ENCODE peak calls at places on chromosome 6, in seven cellular contexts. One of them, this sample, is unnamed.

GRCh38 chr6:11769816-11770545 is 8.6 kb downstream of the ADTRP start:
- DNase-seq in A549: no peak
- DNase-seq in amniotic stem cell: no peak
- DNase-seq in activated T-cell treated with anti-CD3 and anti-CD28 coated beads, Interleukin-2, amount 50 U/mL, for 4 hours: no peak
- DNase-seq in AG08396: no peak
- DNase-seq in ascending aorta: no peak
- DNase-seq in T-cell: no peak
- DNase-seq in this sample: no peak

GRCh38 chr6:6734463-6735455 is 146.2 kb downstream of the LY86 start:
- DNase-seq in amniotic stem cell: no peak
- DNase-seq in activated T-cell treated with anti-CD3 and anti-CD28 coated beads, Interleukin-2, amount 50 U/mL, for 4 hours: no peak
- DNase-seq in T-cell: no peak
- DNase-seq in AG08396: no peak
- DNase-seq in A549: no peak
- DNase-seq in ascending aorta: no peak
- DNase-seq in this sample: no peak

GRCh38 chr6:106801256-106801655 is 171.9 kb downstream of the QRSL1 start:
- DNase-seq in T-cell: no peak
- DNase-seq in ascending aorta: no peak
- DNase-seq in amniotic stem cell: no peak
- DNase-seq in AG08396: no peak
- DNase-seq in activated T-cell treated with anti-CD3 and anti-CD28 coated beads, Interleukin-2, amount 50 U/mL, for 4 hours: no peak
- DNase-seq in A549: no peak
- DNase-seq in this sample: no peak

GRCh38 chr6:118780728-118781127 is 113.2 kb upstream of the ASF1A start:
- DNase-seq in amniotic stem cell: no peak
- DNase-seq in activated T-cell treated with anti-CD3 and anti-CD28 coated beads, Interleukin-2, amount 50 U/mL, for 4 hours: no peak
- DNase-seq in AG08396: no peak
- DNase-seq in T-cell: no peak
- DNase-seq in A549: no peak
- DNase-seq in ascending aorta: no peak
- DNase-seq in this sample: no peak

GRCh38 chr6:42281016-42281533 is 63.4 kb upstream of the MRPS10 start:
- DNase-seq in T-cell: no peak
- DNase-seq in ascending aorta: no peak
- DNase-seq in activated T-cell treated with anti-CD3 and anti-CD28 coated beads, Interleukin-2, amount 50 U/mL, for 4 hours: no peak
- DNase-seq in AG08396: no peak
- DNase-seq in amniotic stem cell: no peak
- DNase-seq in A549: no peak
- DNase-seq in this sample: no peak

GRCh38 chr6:101779051-101779844 is 385.7 kb downstream of the GRIK2 start:
- DNase-seq in T-cell: no peak
- DNase-seq in AG08396: no peak
- DNase-seq in activated T-cell treated with anti-CD3 and anti-CD28 coated beads, Interleukin-2, amount 50 U/mL, for 4 hours: no peak
- DNase-seq in ascending aorta: no peak
- DNase-seq in amniotic stem cell: no peak
- DNase-seq in A549: no peak
- DNase-seq in this sample: no peak

GRCh38 chr6:34341481-34341971 is 50.9 kb downstream of the NUDT3 start:
- DNase-seq in T-cell: no peak
- DNase-seq in activated T-cell treated with anti-CD3 and anti-CD28 coated beads, Interleukin-2, amount 50 U/mL, for 4 hours: no peak
- DNase-seq in amniotic stem cell: no peak
- DNase-seq in ascending aorta: no peak
- DNase-seq in A549: no peak
- DNase-seq in AG08396: peak
- DNase-seq in this sample: peak

GRCh38 chr6:13307508-13307995 is 20.8 kb downstream of the TBC1D7 start:
- DNase-seq in AG08396: no peak
- DNase-seq in activated T-cell treated with anti-CD3 and anti-CD28 coated beads, Interleukin-2, amount 50 U/mL, for 4 hours: no peak
- DNase-seq in ascending aorta: no peak
- DNase-seq in amniotic stem cell: no peak
- DNase-seq in T-cell: no peak
- DNase-seq in A549: peak
- DNase-seq in this sample: no peak

GRCh38 chr6:137269803-137270202 is 50.6 kb upstream of the IFNGR1 start:
- DNase-seq in A549: no peak
- DNase-seq in ascending aorta: no peak
- DNase-seq in amniotic stem cell: no peak
- DNase-seq in activated T-cell treated with anti-CD3 and anti-CD28 coated beads, Interleukin-2, amount 50 U/mL, for 4 hours: no peak
- DNase-seq in T-cell: no peak
- DNase-seq in AG08396: no peak
- DNase-seq in this sample: no peak

GRCh38 chr6:75158176-75158575 is 47.7 kb downstream of the COL12A1 start:
- DNase-seq in amniotic stem cell: no peak
- DNase-seq in T-cell: no peak
- DNase-seq in AG08396: no peak
- DNase-seq in A549: no peak
- DNase-seq in activated T-cell treated with anti-CD3 and anti-CD28 coated beads, Interleukin-2, amount 50 U/mL, for 4 hours: no peak
- DNase-seq in ascending aorta: no peak
- DNase-seq in this sample: no peak

GRCh38 chr6:7101290-7101689 is 6.5 kb upstream of the RREB1 start:
- DNase-seq in activated T-cell treated with anti-CD3 and anti-CD28 coated beads, Interleukin-2, amount 50 U/mL, for 4 hours: no peak
- DNase-seq in T-cell: no peak
- DNase-seq in AG08396: no peak
- DNase-seq in A549: no peak
- DNase-seq in amniotic stem cell: no peak
- DNase-seq in ascending aorta: no peak
- DNase-seq in this sample: no peak

GRCh38 chr6:135817035-135817434 is 34.5 kb upstream of the PDE7B start:
- DNase-seq in A549: no peak
- DNase-seq in AG08396: no peak
- DNase-seq in amniotic stem cell: no peak
- DNase-seq in activated T-cell treated with anti-CD3 and anti-CD28 coated beads, Interleukin-2, amount 50 U/mL, for 4 hours: no peak
- DNase-seq in ascending aorta: no peak
- DNase-seq in T-cell: no peak
- DNase-seq in this sample: no peak

GRCh38 chr6:119347466-119348307 is 1.9 kb downstream of the MAN1A1 start:
- DNase-seq in ascending aorta: peak
- DNase-seq in AG08396: peak
- DNase-seq in A549: no peak
- DNase-seq in T-cell: peak
- DNase-seq in activated T-cell treated with anti-CD3 and anti-CD28 coated beads, Interleukin-2, amount 50 U/mL, for 4 hours: peak
- DNase-seq in amniotic stem cell: no peak
- DNase-seq in this sample: peak

GRCh38 chr6:108714012-108714773 is 134.0 kb upstream of the ARMC2 start:
- DNase-seq in T-cell: no peak
- DNase-seq in amniotic stem cell: no peak
- DNase-seq in A549: no peak
- DNase-seq in AG08396: no peak
- DNase-seq in activated T-cell treated with anti-CD3 and anti-CD28 coated beads, Interleukin-2, amount 50 U/mL, for 4 hours: no peak
- DNase-seq in ascending aorta: peak
- DNase-seq in this sample: peak

GRCh38 chr6:142071981-142072380 is 60.7 kb upstream of the GJE1 start:
- DNase-seq in A549: peak
- DNase-seq in AG08396: no peak
- DNase-seq in ascending aorta: no peak
- DNase-seq in activated T-cell treated with anti-CD3 and anti-CD28 coated beads, Interleukin-2, amount 50 U/mL, for 4 hours: no peak
- DNase-seq in amniotic stem cell: no peak
- DNase-seq in T-cell: no peak
- DNase-seq in this sample: no peak

GRCh38 chr6:36616888-36617521 is 22.8 kb downstream of the SRSF3 start:
- DNase-seq in activated T-cell treated with anti-CD3 and anti-CD28 coated beads, Interleukin-2, amount 50 U/mL, for 4 hours: no peak
- DNase-seq in AG08396: no peak
- DNase-seq in ascending aorta: peak
- DNase-seq in A549: peak
- DNase-seq in amniotic stem cell: no peak
- DNase-seq in T-cell: no peak
- DNase-seq in this sample: no peak

GRCh38 chr6:26124550-26125014 is 37.4 kb downstream of the HFE start:
- DNase-seq in ascending aorta: no peak
- DNase-seq in A549: no peak
- DNase-seq in amniotic stem cell: no peak
- DNase-seq in T-cell: no peak
- DNase-seq in AG08396: no peak
- DNase-seq in activated T-cell treated with anti-CD3 and anti-CD28 coated beads, Interleukin-2, amount 50 U/mL, for 4 hours: no peak
- DNase-seq in this sample: no peak

GRCh38 chr6:13914346-13914745 is 10.4 kb upstream of the RNF182 start:
- DNase-seq in A549: no peak
- DNase-seq in ascending aorta: no peak
- DNase-seq in amniotic stem cell: no peak
- DNase-seq in AG08396: no peak
- DNase-seq in activated T-cell treated with anti-CD3 and anti-CD28 coated beads, Interleukin-2, amount 50 U/mL, for 4 hours: no peak
- DNase-seq in T-cell: no peak
- DNase-seq in this sample: no peak

GRCh38 chr6:90249458-90249857 is 47.2 kb downstream of the BACH2 start:
- DNase-seq in activated T-cell treated with anti-CD3 and anti-CD28 coated beads, Interleukin-2, amount 50 U/mL, for 4 hours: no peak
- DNase-seq in amniotic stem cell: no peak
- DNase-seq in AG08396: no peak
- DNase-seq in A549: no peak
- DNase-seq in T-cell: peak
- DNase-seq in ascending aorta: no peak
- DNase-seq in this sample: no peak

GRCh38 chr6:159830481-159831372 is 30.7 kb downstream of the PNLDC1 start:
- DNase-seq in amniotic stem cell: no peak
- DNase-seq in A549: no peak
- DNase-seq in AG08396: no peak
- DNase-seq in activated T-cell treated with anti-CD3 and anti-CD28 coated beads, Interleukin-2, amount 50 U/mL, for 4 hours: no peak
- DNase-seq in ascending aorta: no peak
- DNase-seq in T-cell: no peak
- DNase-seq in this sample: no peak

GRCh38 chr6:108174371-108175175 is 8.8 kb downstream of the NR2E1 start:
- DNase-seq in amniotic stem cell: no peak
- DNase-seq in ascending aorta: peak
- DNase-seq in activated T-cell treated with anti-CD3 and anti-CD28 coated beads, Interleukin-2, amount 50 U/mL, for 4 hours: no peak
- DNase-seq in T-cell: no peak
- DNase-seq in A549: no peak
- DNase-seq in AG08396: no peak
- DNase-seq in this sample: no peak

GRCh38 chr6:10395171-10395945 is 19.5 kb downstream of the TFAP2A start:
- DNase-seq in AG08396: no peak
- DNase-seq in A549: no peak
- DNase-seq in amniotic stem cell: no peak
- DNase-seq in T-cell: no peak
- DNase-seq in ascending aorta: no peak
- DNase-seq in activated T-cell treated with anti-CD3 and anti-CD28 coated beads, Interleukin-2, amount 50 U/mL, for 4 hours: no peak
- DNase-seq in this sample: no peak

GRCh38 chr6:113909224-113909856 is 52.2 kb downstream of the MARCKS start:
- DNase-seq in A549: peak
- DNase-seq in amniotic stem cell: peak
- DNase-seq in activated T-cell treated with anti-CD3 and anti-CD28 coated beads, Interleukin-2, amount 50 U/mL, for 4 hours: no peak
- DNase-seq in ascending aorta: no peak
- DNase-seq in AG08396: peak
- DNase-seq in T-cell: no peak
- DNase-seq in this sample: no peak

GRCh38 chr6:113364781-113365545 is 492.2 kb upstream of the MARCKS start:
- DNase-seq in T-cell: no peak
- DNase-seq in A549: no peak
- DNase-seq in amniotic stem cell: no peak
- DNase-seq in ascending aorta: no peak
- DNase-seq in AG08396: no peak
- DNase-seq in activated T-cell treated with anti-CD3 and anti-CD28 coated beads, Interleukin-2, amount 50 U/mL, for 4 hours: no peak
- DNase-seq in this sample: no peak

GRCh38 chr6:148432405-148433195 is 90.0 kb downstream of the SASH1 start:
- DNase-seq in A549: no peak
- DNase-seq in activated T-cell treated with anti-CD3 and anti-CD28 coated beads, Interleukin-2, amount 50 U/mL, for 4 hours: no peak
- DNase-seq in ascending aorta: no peak
- DNase-seq in amniotic stem cell: no peak
- DNase-seq in T-cell: no peak
- DNase-seq in AG08396: no peak
- DNase-seq in this sample: no peak

GRCh38 chr6:165718486-165718885 is 55.4 kb upstream of the PDE10A start:
- DNase-seq in AG08396: no peak
- DNase-seq in A549: no peak
- DNase-seq in amniotic stem cell: no peak
- DNase-seq in ascending aorta: no peak
- DNase-seq in activated T-cell treated with anti-CD3 and anti-CD28 coated beads, Interleukin-2, amount 50 U/mL, for 4 hours: no peak
- DNase-seq in T-cell: no peak
- DNase-seq in this sample: no peak

GRCh38 chr6:169669889-169670288 is 31.9 kb downstream of the WDR27 start:
- DNase-seq in A549: no peak
- DNase-seq in amniotic stem cell: no peak
- DNase-seq in AG08396: no peak
- DNase-seq in T-cell: no peak
- DNase-seq in activated T-cell treated with anti-CD3 and anti-CD28 coated beads, Interleukin-2, amount 50 U/mL, for 4 hours: no peak
- DNase-seq in ascending aorta: no peak
- DNase-seq in this sample: no peak

GRCh38 chr6:35552285-35552917 is 39.7 kb upstream of the TULP1 start:
- DNase-seq in T-cell: peak
- DNase-seq in A549: peak
- DNase-seq in activated T-cell treated with anti-CD3 and anti-CD28 coated beads, Interleukin-2, amount 50 U/mL, for 4 hours: peak
- DNase-seq in amniotic stem cell: no peak
- DNase-seq in ascending aorta: no peak
- DNase-seq in AG08396: peak
- DNase-seq in this sample: no peak

GRCh38 chr6:31663087-31663960 is 1.5 kb downstream of the GPANK1 start:
- DNase-seq in T-cell: no peak
- DNase-seq in AG08396: peak
- DNase-seq in activated T-cell treated with anti-CD3 and anti-CD28 coated beads, Interleukin-2, amount 50 U/mL, for 4 hours: no peak
- DNase-seq in ascending aorta: no peak
- DNase-seq in A549: no peak
- DNase-seq in amniotic stem cell: no peak
- DNase-seq in this sample: no peak

GRCh38 chr6:151307501-151307900 is 67.7 kb downstream of the AKAP12 start:
- DNase-seq in AG08396: no peak
- DNase-seq in activated T-cell treated with anti-CD3 and anti-CD28 coated beads, Interleukin-2, amount 50 U/mL, for 4 hours: no peak
- DNase-seq in amniotic stem cell: no peak
- DNase-seq in T-cell: no peak
- DNase-seq in ascending aorta: no peak
- DNase-seq in A549: no peak
- DNase-seq in this sample: no peak

GRCh38 chr6:155694429-155694795 is 238.8 kb upstream of the NOX3 start:
- DNase-seq in AG08396: no peak
- DNase-seq in A549: no peak
- DNase-seq in T-cell: no peak
- DNase-seq in ascending aorta: no peak
- DNase-seq in amniotic stem cell: no peak
- DNase-seq in activated T-cell treated with anti-CD3 and anti-CD28 coated beads, Interleukin-2, amount 50 U/mL, for 4 hours: no peak
- DNase-seq in this sample: no peak

GRCh38 chr6:121839891-121840290 is 404.4 kb downstream of the GJA1 start:
- DNase-seq in AG08396: no peak
- DNase-seq in T-cell: no peak
- DNase-seq in ascending aorta: no peak
- DNase-seq in A549: no peak
- DNase-seq in amniotic stem cell: no peak
- DNase-seq in activated T-cell treated with anti-CD3 and anti-CD28 coated beads, Interleukin-2, amount 50 U/mL, for 4 hours: no peak
- DNase-seq in this sample: no peak

GRCh38 chr6:46882622-46883021 is 39.1 kb downstream of the ADGRF5 start:
- DNase-seq in AG08396: no peak
- DNase-seq in amniotic stem cell: no peak
- DNase-seq in ascending aorta: no peak
- DNase-seq in A549: no peak
- DNase-seq in activated T-cell treated with anti-CD3 and anti-CD28 coated beads, Interleukin-2, amount 50 U/mL, for 4 hours: no peak
- DNase-seq in T-cell: no peak
- DNase-seq in this sample: no peak

GRCh38 chr6:145099713-145100112 is 635.6 kb downstream of the EPM2A start:
- DNase-seq in activated T-cell treated with anti-CD3 and anti-CD28 coated beads, Interleukin-2, amount 50 U/mL, for 4 hours: no peak
- DNase-seq in A549: no peak
- DNase-seq in AG08396: no peak
- DNase-seq in T-cell: no peak
- DNase-seq in ascending aorta: no peak
- DNase-seq in amniotic stem cell: no peak
- DNase-seq in this sample: no peak

GRCh38 chr6:104591573-104592334 is 268.0 kb downstream of the HACE1 start:
- DNase-seq in T-cell: no peak
- DNase-seq in AG08396: no peak
- DNase-seq in ascending aorta: no peak
- DNase-seq in amniotic stem cell: no peak
- DNase-seq in A549: no peak
- DNase-seq in activated T-cell treated with anti-CD3 and anti-CD28 coated beads, Interleukin-2, amount 50 U/mL, for 4 hours: no peak
- DNase-seq in this sample: no peak

GRCh38 chr6:168589275-168589674 is 148.3 kb downstream of the SMOC2 start:
- DNase-seq in T-cell: no peak
- DNase-seq in AG08396: no peak
- DNase-seq in ascending aorta: peak
- DNase-seq in activated T-cell treated with anti-CD3 and anti-CD28 coated beads, Interleukin-2, amount 50 U/mL, for 4 hours: no peak
- DNase-seq in amniotic stem cell: no peak
- DNase-seq in A549: no peak
- DNase-seq in this sample: no peak

GRCh38 chr6:5979650-5980427 is 26.9 kb downstream of the NRN1 start:
- DNase-seq in AG08396: no peak
- DNase-seq in amniotic stem cell: no peak
- DNase-seq in T-cell: no peak
- DNase-seq in A549: no peak
- DNase-seq in activated T-cell treated with anti-CD3 and anti-CD28 coated beads, Interleukin-2, amount 50 U/mL, for 4 hours: no peak
- DNase-seq in ascending aorta: no peak
- DNase-seq in this sample: no peak

GRCh38 chr6:136728033-136728939 is 64.0 kb downstream of the MAP3K5 start:
- DNase-seq in A549: no peak
- DNase-seq in AG08396: no peak
- DNase-seq in T-cell: no peak
- DNase-seq in amniotic stem cell: no peak
- DNase-seq in activated T-cell treated with anti-CD3 and anti-CD28 coated beads, Interleukin-2, amount 50 U/mL, for 4 hours: no peak
- DNase-seq in ascending aorta: no peak
- DNase-seq in this sample: no peak